ENCODE peak calls at places on chromosomes 13 and 19, in six cellular contexts. G is H9, D is IMR-90, R is mesenchymal stem cell, C is trophoblast cell, F is neuronal stem cell. N is an unnamed sample.

GRCh38 chr13:32354040-32354439 is 38.7 kb downstream of the BRCA2 start:
- DNase-seq in R (no peak), D (no peak), C (no peak), G (no peak), F (no peak), N (no peak)

GRCh38 chr13:113933901-113934300 is 40.0 kb downstream of the C13orf46 start:
- DNase-seq in C (no peak), D (no peak), F (no peak), R (no peak), G (no peak), N (no peak)

GRCh38 chr13:78764665-78765064 is 105.7 kb upstream of the OBI1 start:
- DNase-seq in C (no peak), D (no peak), F (no peak), G (peak), R (no peak), N (peak)

GRCh38 chr19:32720216-32720935 is 809 bp downstream of the TDRD12 start:
- DNase-seq in D (no peak), G (no peak), R (no peak), F (no peak), C (no peak), N (no peak)

GRCh38 chr13:99314640-99315176 is 7.5 kb upstream of the GPR183 start:
- DNase-seq in R (peak), D (peak), C (no peak), F (no peak), G (no peak), N (no peak)

GRCh38 chr13:75480691-75481175 is 1.2 kb downstream of the TBC1D4 start:
- DNase-seq in D (peak), G (peak), R (peak), C (peak), F (peak), N (peak)

GRCh38 chr19:4304509-4305252 is at the start of gene FSD1:
- DNase-seq in F (peak), D (peak), R (peak), C (no peak), G (peak), N (peak)

GRCh38 chr13:113632706-113633484 is 25.1 kb downstream of the ATP4B start:
- DNase-seq in F (no peak), C (no peak), R (no peak), G (no peak), D (no peak), N (no peak)

GRCh38 chr19:12580180-12580694 is 29.0 kb upstream of the ZNF564 start:
- DNase-seq in F (no peak), D (peak), R (peak), C (peak), G (no peak), N (no peak)

GRCh38 chr13:52994865-52995264 is 33.7 kb upstream of the OLFM4 start:
- DNase-seq in D (no peak), R (no peak), F (no peak), G (no peak), C (no peak), N (no peak)

GRCh38 chr19:16180611-16181010 is 4.6 kb upstream of the FAM32A start:
- DNase-seq in F (no peak), C (no peak), R (peak), G (no peak), D (peak), N (peak)

GRCh38 chr13:79128158-79128557 is 277.9 kb downstream of the RBM26 start:
- DNase-seq in D (peak), C (no peak), R (peak), G (no peak), F (no peak), N (no peak)

GRCh38 chr19:34838753-34839431 is 65.9 kb upstream of the ZNF599 start:
- DNase-seq in D (no peak), G (peak), R (no peak), F (peak), C (no peak), N (peak)

GRCh38 chr13:113785051-113786010 is 26.3 kb downstream of the TMEM255B start:
- DNase-seq in G (no peak), F (no peak), D (peak), C (no peak), R (peak), N (no peak)

GRCh38 chr19:43779820-43780219 is 953 bp downstream of the KCNN4 start:
- DNase-seq in F (no peak), R (no peak), D (no peak), C (no peak), G (no peak), N (no peak)

GRCh38 chr19:12495002-12495802 is 10.6 kb upstream of the ZNF709 start:
- DNase-seq in G (peak), C (peak), F (peak), R (peak), D (peak), N (peak)

GRCh38 chr13:50544226-50544625 is 299.3 kb downstream of the DLEU7 start:
- DNase-seq in C (no peak), R (no peak), D (no peak), G (no peak), F (no peak), N (no peak)

GRCh38 chr13:29713841-29714240 is 118.4 kb upstream of the SLC7A1 start:
- DNase-seq in G (no peak), D (peak), R (no peak), C (no peak), F (no peak), N (peak)

GRCh38 chr13:94553766-94554165 is 42.2 kb downstream of the TGDS start:
- DNase-seq in C (no peak), G (no peak), R (no peak), F (no peak), D (no peak), N (no peak)

GRCh38 chr19:41000310-41000737 is 9.2 kb downstream of the CYP2B6 start:
- DNase-seq in G (no peak), F (no peak), D (no peak), C (no peak), R (no peak), N (no peak)

GRCh38 chr19:49423985-49424303 is 703 bp upstream of the PTH2 start:
- DNase-seq in R (no peak), G (no peak), F (no peak), C (no peak), D (no peak), N (no peak)

GRCh38 chr19:49421878-49422202 is 1.4 kb downstream of the PTH2 start:
- DNase-seq in D (no peak), R (no peak), F (no peak), G (no peak), C (no peak), N (no peak)

GRCh38 chr19:49425178-49425577 is at the start of gene GFY:
- DNase-seq in C (no peak), R (no peak), G (no peak), D (no peak), F (no peak), N (no peak)

GRCh38 chr19:49422407-49423277 is 599 bp downstream of the PTH2 start:
- DNase-seq in G (peak), F (peak), R (peak), D (peak), C (no peak), N (peak)

GRCh38 chr19:49423278-49423984 is at the start of gene PTH2:
- DNase-seq in C (no peak), R (no peak), D (no peak), F (no peak), G (no peak), N (no peak)
- H3K9ac ChIP-seq in C (no peak), R (no peak), D (no peak), F (peak), G (no peak), N (no peak)

GRCh38 chr13:58574791-58575190 is 943.2 kb downstream of the PCDH17 start:
- DNase-seq in D (no peak), F (no peak), R (no peak), G (no peak), C (no peak), N (no peak)
- H2AK5ac ChIP-seq in D (no peak), F (no peak), R (no peak), G (no peak), C (no peak), N (no peak)

GRCh38 chr13:33696530-33696929 is 121.4 kb upstream of the RFC3 start:
- DNase-seq in D (no peak), F (no peak), G (no peak), R (no peak), C (no peak), N (no peak)
- H3K4me2 ChIP-seq in D (no peak), F (no peak), G (no peak), R (no peak), C (no peak), N (no peak)

DNA sequence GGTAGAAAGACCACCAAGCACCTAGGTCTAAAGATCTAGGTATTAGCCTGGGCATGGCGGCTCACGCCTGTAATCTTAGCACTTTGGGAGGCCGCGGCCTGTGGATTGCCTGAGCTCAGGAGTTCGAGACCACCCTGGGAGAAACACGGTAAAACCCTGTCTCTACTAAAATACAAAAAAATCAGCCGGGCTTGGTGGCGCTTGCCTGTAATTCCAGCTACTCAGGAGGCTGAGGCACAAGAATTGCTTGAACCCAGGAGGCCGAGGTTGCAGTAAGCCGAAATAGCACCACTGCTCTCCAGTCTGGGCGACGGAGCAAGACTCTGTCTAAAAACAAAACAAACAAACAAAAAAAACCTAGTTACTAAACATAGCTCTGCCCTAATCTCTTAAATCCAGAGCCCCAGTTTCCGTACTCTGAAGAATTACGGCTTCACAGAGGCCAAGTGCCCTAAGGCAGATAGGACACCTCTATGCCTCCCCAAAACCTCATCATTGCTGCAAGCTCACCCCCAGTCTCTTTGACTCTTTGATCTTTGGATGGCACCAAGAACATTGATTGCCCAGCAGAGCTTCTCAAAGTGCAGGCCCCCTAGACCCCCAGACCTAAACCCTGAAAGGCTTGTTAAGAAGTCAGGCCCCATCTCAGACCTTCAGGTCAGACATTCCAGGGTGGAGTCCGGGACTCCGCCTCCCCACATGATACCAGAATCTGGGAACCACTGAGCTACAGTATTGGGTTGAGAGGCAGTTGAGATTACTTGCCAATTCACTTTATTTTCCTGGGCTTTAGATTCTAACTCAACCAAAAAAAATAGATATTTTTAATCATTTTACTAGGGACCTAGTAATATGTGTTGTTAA is 2.8 kb downstream of the COL4A2 start:
- DNase-seq in R (no peak), G (peak), D (no peak), F (no peak), C (no peak), N (no peak)
- H3K9ac ChIP-seq in R (peak), G (no peak), D (peak), F (no peak), C (no peak), N (no peak)